ENCODE peak calls at places on chromosomes 4 and X, in four cellular contexts. One of them, this sample, is unnamed.

GRCh38 chr4:76363556-76364290 is 57.2 kb downstream of the STBD1 start:
- DNase-seq in NCI-H510A treated with DMSO at 0.1 percent for 48 hours: no peak
- DNase-seq in OCI-LY7: no peak
- DNase-seq in hepatocyte: no peak
- DNase-seq in this sample: no peak

GRCh38 chr4:155208258-155209054 is at the start of gene NPY2R:
- DNase-seq in NCI-H510A treated with DMSO at 0.1 percent for 48 hours: peak
- DNase-seq in hepatocyte: peak
- DNase-seq in OCI-LY7: no peak
- DNase-seq in this sample: no peak

GRCh38 chr4:26298198-26298950 is 22.4 kb upstream of the RBPJ start:
- DNase-seq in OCI-LY7: no peak
- DNase-seq in NCI-H510A treated with DMSO at 0.1 percent for 48 hours: no peak
- DNase-seq in hepatocyte: no peak
- DNase-seq in this sample: no peak

GRCh38 chr4:8544741-8545438 is 35.3 kb upstream of the GPR78 start:
- DNase-seq in OCI-LY7: no peak
- DNase-seq in NCI-H510A treated with DMSO at 0.1 percent for 48 hours: no peak
- DNase-seq in hepatocyte: no peak
- DNase-seq in this sample: no peak

GRCh38 chr4:138199568-138200235 is 42.4 kb downstream of the SLC7A11 start:
- DNase-seq in NCI-H510A treated with DMSO at 0.1 percent for 48 hours: peak
- DNase-seq in OCI-LY7: no peak
- DNase-seq in hepatocyte: peak
- DNase-seq in this sample: no peak

GRCh38 chr4:3444351-3445110 is 2.8 kb downstream of the HGFAC start:
- DNase-seq in hepatocyte: no peak
- DNase-seq in OCI-LY7: no peak
- DNase-seq in NCI-H510A treated with DMSO at 0.1 percent for 48 hours: no peak
- DNase-seq in this sample: no peak

GRCh38 chr4:185219551-185220344 is 10.3 kb downstream of the SNX25 start:
- DNase-seq in OCI-LY7: peak
- DNase-seq in NCI-H510A treated with DMSO at 0.1 percent for 48 hours: no peak
- DNase-seq in hepatocyte: peak
- DNase-seq in this sample: peak

GRCh38 chr4:126986828-126987227 is 645.9 kb upstream of the INTU start:
- DNase-seq in OCI-LY7: no peak
- DNase-seq in hepatocyte: no peak
- DNase-seq in NCI-H510A treated with DMSO at 0.1 percent for 48 hours: no peak
- DNase-seq in this sample: no peak

GRCh38 chr4:55906323-55906722 is 42.4 kb upstream of the CEP135 start:
- DNase-seq in hepatocyte: no peak
- DNase-seq in OCI-LY7: no peak
- DNase-seq in NCI-H510A treated with DMSO at 0.1 percent for 48 hours: no peak
- DNase-seq in this sample: no peak

GRCh38 chr4:150310159-150310895 is 232.1 kb downstream of the DCLK2 start:
- DNase-seq in OCI-LY7: no peak
- DNase-seq in hepatocyte: no peak
- DNase-seq in NCI-H510A treated with DMSO at 0.1 percent for 48 hours: no peak
- DNase-seq in this sample: no peak

GRCh38 chr4:113292371-113293042 is 243.1 kb downstream of the ANK2 start:
- DNase-seq in NCI-H510A treated with DMSO at 0.1 percent for 48 hours: peak
- DNase-seq in hepatocyte: peak
- DNase-seq in OCI-LY7: no peak
- DNase-seq in this sample: no peak

GRCh38 chrX:10597871-10598270 is 22.5 kb downstream of the MID1 start:
- DNase-seq in hepatocyte: no peak
- DNase-seq in OCI-LY7: peak
- DNase-seq in NCI-H510A treated with DMSO at 0.1 percent for 48 hours: no peak
- DNase-seq in this sample: peak

GRCh38 chr4:6391852-6392188 is 80.6 kb downstream of the PPP2R2C start:
- DNase-seq in NCI-H510A treated with DMSO at 0.1 percent for 48 hours: no peak
- DNase-seq in hepatocyte: no peak
- DNase-seq in OCI-LY7: no peak
- DNase-seq in this sample: no peak

GRCh38 chr4:20249333-20249732 is 2.4 kb upstream of the SLIT2 start:
- DNase-seq in NCI-H510A treated with DMSO at 0.1 percent for 48 hours: no peak
- DNase-seq in hepatocyte: peak
- DNase-seq in OCI-LY7: no peak
- DNase-seq in this sample: peak

GRCh38 chr4:87058272-87059073 is 123.7 kb downstream of the AFF1 start:
- DNase-seq in OCI-LY7: no peak
- DNase-seq in hepatocyte: peak
- DNase-seq in NCI-H510A treated with DMSO at 0.1 percent for 48 hours: peak
- DNase-seq in this sample: no peak

GRCh38 chrX:120560405-120560841 is 339 bp downstream of the CUL4B start:
- DNase-seq in hepatocyte: peak
- DNase-seq in OCI-LY7: peak
- DNase-seq in NCI-H510A treated with DMSO at 0.1 percent for 48 hours: peak
- DNase-seq in this sample: no peak

GRCh38 chr4:138401330-138401729 is 159.2 kb upstream of the SLC7A11 start:
- DNase-seq in NCI-H510A treated with DMSO at 0.1 percent for 48 hours: no peak
- DNase-seq in OCI-LY7: no peak
- DNase-seq in hepatocyte: peak
- DNase-seq in this sample: no peak

GRCh38 chr4:153348006-153348405 is 3.5 kb downstream of the MND1 start:
- DNase-seq in hepatocyte: peak
- DNase-seq in NCI-H510A treated with DMSO at 0.1 percent for 48 hours: no peak
- DNase-seq in OCI-LY7: peak
- DNase-seq in this sample: no peak

GRCh38 chr4:6137027-6137746 is 63.2 kb downstream of the JAKMIP1 start:
- DNase-seq in hepatocyte: no peak
- DNase-seq in OCI-LY7: no peak
- DNase-seq in NCI-H510A treated with DMSO at 0.1 percent for 48 hours: no peak
- DNase-seq in this sample: no peak

GRCh38 chrX:136847874-136848273 is 32.7 kb downstream of the RBMX start:
- DNase-seq in hepatocyte: no peak
- DNase-seq in OCI-LY7: no peak
- DNase-seq in NCI-H510A treated with DMSO at 0.1 percent for 48 hours: no peak
- DNase-seq in this sample: no peak

GRCh38 chrX:134162032-134162431 is 75.0 kb upstream of the CCDC160 start:
- DNase-seq in OCI-LY7: no peak
- DNase-seq in NCI-H510A treated with DMSO at 0.1 percent for 48 hours: no peak
- DNase-seq in hepatocyte: no peak
- DNase-seq in this sample: no peak

GRCh38 chr4:121968859-121969258 is 17.0 kb upstream of the TRPC3 start:
- DNase-seq in hepatocyte: no peak
- DNase-seq in OCI-LY7: no peak
- DNase-seq in NCI-H510A treated with DMSO at 0.1 percent for 48 hours: no peak
- DNase-seq in this sample: no peak

GRCh38 chrX:44203791-44204190 is 139.7 kb downstream of the EFHC2 start:
- DNase-seq in hepatocyte: no peak
- DNase-seq in OCI-LY7: no peak
- DNase-seq in NCI-H510A treated with DMSO at 0.1 percent for 48 hours: no peak
- DNase-seq in this sample: no peak

GRCh38 chr4:147714575-147715401 is 17.1 kb upstream of the ARHGAP10 start:
- DNase-seq in OCI-LY7: no peak
- DNase-seq in NCI-H510A treated with DMSO at 0.1 percent for 48 hours: no peak
- DNase-seq in hepatocyte: no peak
- DNase-seq in this sample: no peak

GRCh38 chr4:89836897-89837384 is at the start of gene SNCA:
- DNase-seq in hepatocyte: peak
- DNase-seq in NCI-H510A treated with DMSO at 0.1 percent for 48 hours: peak
- DNase-seq in OCI-LY7: no peak
- DNase-seq in this sample: peak

GRCh38 chrX:68930576-68931317 is 101.9 kb downstream of the EFNB1 start:
- DNase-seq in hepatocyte: no peak
- DNase-seq in OCI-LY7: no peak
- DNase-seq in NCI-H510A treated with DMSO at 0.1 percent for 48 hours: no peak
- DNase-seq in this sample: no peak

GRCh38 chr4:36651253-36651652 is 369.8 kb downstream of the DTHD1 start:
- DNase-seq in hepatocyte: no peak
- DNase-seq in OCI-LY7: no peak
- DNase-seq in NCI-H510A treated with DMSO at 0.1 percent for 48 hours: no peak
- DNase-seq in this sample: no peak

GRCh38 chrX:68490644-68491043 is 8.2 kb upstream of the YIPF6 start:
- DNase-seq in hepatocyte: peak
- DNase-seq in OCI-LY7: no peak
- DNase-seq in NCI-H510A treated with DMSO at 0.1 percent for 48 hours: peak
- DNase-seq in this sample: peak

GRCh38 chr4:147678796-147679549 is 5.0 kb downstream of the PRMT9 start:
- DNase-seq in NCI-H510A treated with DMSO at 0.1 percent for 48 hours: no peak
- DNase-seq in hepatocyte: no peak
- DNase-seq in OCI-LY7: peak
- DNase-seq in this sample: no peak

GRCh38 chr4:75995727-75996126 is 5.0 kb upstream of the SDAD1 start:
- DNase-seq in OCI-LY7: peak
- DNase-seq in hepatocyte: peak
- DNase-seq in NCI-H510A treated with DMSO at 0.1 percent for 48 hours: peak
- DNase-seq in this sample: peak

GRCh38 chr4:3296651-3297050 is 3.8 kb downstream of the RGS12 start:
- DNase-seq in OCI-LY7: no peak
- DNase-seq in hepatocyte: no peak
- DNase-seq in NCI-H510A treated with DMSO at 0.1 percent for 48 hours: no peak
- DNase-seq in this sample: no peak

GRCh38 chrX:10769165-10769564 is 148.8 kb upstream of the MID1 start:
- DNase-seq in NCI-H510A treated with DMSO at 0.1 percent for 48 hours: peak
- DNase-seq in OCI-LY7: peak
- DNase-seq in hepatocyte: peak
- DNase-seq in this sample: peak

GRCh38 chrX:55201930-55202579 is 18.1 kb upstream of the PAGE5 start:
- DNase-seq in OCI-LY7: no peak
- DNase-seq in NCI-H510A treated with DMSO at 0.1 percent for 48 hours: no peak
- DNase-seq in hepatocyte: no peak
- DNase-seq in this sample: no peak

GRCh38 chrX:68186552-68187262 is 246.6 kb downstream of the OPHN1 start:
- DNase-seq in hepatocyte: no peak
- DNase-seq in OCI-LY7: no peak
- DNase-seq in NCI-H510A treated with DMSO at 0.1 percent for 48 hours: no peak
- DNase-seq in this sample: peak

GRCh38 chr4:77777135-77777777 is 41.9 kb downstream of the CNOT6L start:
- DNase-seq in OCI-LY7: no peak
- DNase-seq in NCI-H510A treated with DMSO at 0.1 percent for 48 hours: no peak
- DNase-seq in hepatocyte: no peak
- DNase-seq in this sample: no peak

GRCh38 chr4:37802068-37802666 is 24.3 kb upstream of the PGM2 start:
- DNase-seq in OCI-LY7: peak
- DNase-seq in hepatocyte: peak
- DNase-seq in NCI-H510A treated with DMSO at 0.1 percent for 48 hours: peak
- DNase-seq in this sample: peak

This sample was measured in KBM-7.